ENCODE peak calls at places on chromosomes 5 and 9, in five cellular contexts. H is IMR-90; T is adrenal gland; O is right cardiac atrium; P is CD8-positive, alpha-beta memory T cell. G is an unnamed sample. For H3K27me3, the result is how much of the 10 kb centered on the place peaks cover.

GRCh38 chr9:29044959-29045358 is 1471.7 kb upstream of the C9orf72 start:
- DNase-seq in H (no peak), T (no peak), O (no peak), P (no peak), G (no peak)

GRCh38 chr5:128534729-128535128 is 3.3 kb downstream of the FBN2 start:
- DNase-seq in H (peak), T (peak), O (no peak), P (no peak), G (no peak)

GRCh38 chr9:21317956-21318923 is 13.1 kb upstream of the IFNA5 start:
- DNase-seq in H (peak), T (peak), O (no peak), P (no peak), G (no peak)

GRCh38 chr5:172501708-172502379 is 47.5 kb upstream of the SH3PXD2B start:
- DNase-seq in H (no peak), T (peak), O (no peak), P (no peak), G (no peak)

GRCh38 chr9:20950707-20951106 is 80.7 kb downstream of the HACD4 start:
- DNase-seq in H (no peak), T (no peak), O (no peak), P (no peak), G (no peak)

GRCh38 chr5:9245071-9245470 is 300.8 kb downstream of the SEMA5A start:
- DNase-seq in H (no peak), T (no peak), O (no peak), P (no peak), G (no peak)

GRCh38 chr9:129231022-129231739 is 53.1 kb upstream of the IER5L start:
- DNase-seq in H (no peak), T (no peak), O (no peak), P (no peak), G (no peak)

GRCh38 chr9:120625222-120625621 is 45.3 kb upstream of the CDK5RAP2 start:
- DNase-seq in H (peak), T (no peak), O (no peak), P (no peak), G (no peak)

GRCh38 chr5:111929892-111930291 is 172.9 kb upstream of the NREP start:
- DNase-seq in H (peak), T (no peak), O (no peak), P (no peak), G (no peak)

GRCh38 chr5:93240228-93240834 is 340.7 kb downstream of the NR2F1-AS1 start:
- DNase-seq in H (no peak), T (no peak), O (no peak), P (no peak), G (no peak)

GRCh38 chr5:149471406-149472183 is 79.6 kb downstream of the CSNK1A1 start:
- DNase-seq in H (peak), T (no peak), O (no peak), P (no peak), G (no peak)

GRCh38 chr5:91468643-91469422 is 85.7 kb upstream of the ARRDC3 start:
- DNase-seq in H (no peak), T (no peak), O (no peak), P (no peak), G (no peak)

GRCh38 chr9:124754289-124754688 is 16.8 kb downstream of the NR6A1 start:
- DNase-seq in H (peak), T (no peak), O (no peak), P (no peak), G (no peak)

GRCh38 chr5:42991477-42992034 is 48.6 kb downstream of the ANXA2R start:
- DNase-seq in H (peak), T (no peak), O (no peak), P (no peak), G (no peak)

GRCh38 chr9:36163840-36164175 is 5.4 kb upstream of the CCIN start:
- DNase-seq in H (peak), T (no peak), O (no peak), P (no peak), G (no peak)

GRCh38 chr5:155082401-155082800 is 68.8 kb downstream of the KIF4B start:
- DNase-seq in H (peak), T (no peak), O (no peak), P (no peak), G (no peak)

GRCh38 chr5:154058055-154059038 is 19.6 kb downstream of the MFAP3 start:
- DNase-seq in H (peak), T (no peak), O (no peak), P (no peak), G (no peak)

GRCh38 chr5:3114467-3114866 is 363.0 kb upstream of the IRX2 start:
- DNase-seq in H (no peak), T (no peak), O (no peak), P (no peak), G (no peak)
- H3K27me3 ChIP-seq in H (under half), T (under half), O (under half), P (under half), G (under half)

DNA sequence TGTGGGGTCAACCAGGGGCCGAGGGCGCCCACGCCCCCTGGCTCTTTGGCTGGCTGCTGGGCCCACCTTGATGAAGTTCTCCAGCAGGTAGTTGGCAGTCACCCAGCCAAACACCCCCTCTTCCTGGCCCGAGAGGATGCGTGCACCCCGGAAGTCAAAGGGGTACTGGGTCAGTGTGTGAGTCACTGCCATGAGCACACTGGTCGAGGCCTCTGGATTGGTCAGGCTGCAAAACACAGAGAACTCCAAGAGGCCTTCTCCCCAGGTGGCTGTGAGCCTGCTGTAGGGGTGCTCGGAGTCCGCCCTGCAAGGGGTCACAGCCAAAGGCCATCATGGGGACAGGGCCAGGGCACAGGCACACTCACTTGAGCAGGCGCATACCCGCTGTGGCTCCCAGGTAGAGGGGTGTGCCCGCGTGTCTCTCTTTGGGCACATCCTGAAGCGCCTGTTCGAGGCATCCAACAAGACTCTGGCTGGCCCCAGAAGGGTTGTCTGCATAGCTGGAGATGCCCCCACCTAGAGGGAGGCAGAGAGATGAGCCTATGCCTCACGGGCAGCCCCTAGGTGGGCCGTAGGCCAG is 2.6 kb downstream of the ENTPD2 start:
- DNase-seq in H (no peak), T (no peak), O (no peak), P (no peak), G (no peak)
- H3K27me3 ChIP-seq in H (half or more), T (half or more), O (under half), P (half or more), G (half or more)

GRCh38 chr5:141879941-141880738 is 1.9 kb upstream of the PCDH1 start:
- DNase-seq in H (no peak), T (no peak), O (peak), P (no peak), G (no peak)

GRCh38 chr5:141880961-141881801 is 3.0 kb upstream of the PCDH1 start:
- DNase-seq in H (no peak), T (no peak), O (peak), P (no peak), G (no peak)

GRCh38 chr5:141878186-141878770 is at the start of gene PCDH1:
- DNase-seq in H (peak), T (no peak), O (peak), P (no peak), G (no peak)

GRCh38 chr5:141877478-141878185 is 578 bp downstream of the PCDH1 start:
- DNase-seq in H (no peak), T (no peak), O (peak), P (no peak), G (peak)

GRCh38 chr5:141878771-141879759 is 855 bp upstream of the PCDH1 start:
- DNase-seq in H (peak), T (peak), O (peak), P (peak), G (peak)
- H3K27me3 ChIP-seq in H (half or more), T (under half), O (under half), P (half or more), G (half or more)

DNA sequence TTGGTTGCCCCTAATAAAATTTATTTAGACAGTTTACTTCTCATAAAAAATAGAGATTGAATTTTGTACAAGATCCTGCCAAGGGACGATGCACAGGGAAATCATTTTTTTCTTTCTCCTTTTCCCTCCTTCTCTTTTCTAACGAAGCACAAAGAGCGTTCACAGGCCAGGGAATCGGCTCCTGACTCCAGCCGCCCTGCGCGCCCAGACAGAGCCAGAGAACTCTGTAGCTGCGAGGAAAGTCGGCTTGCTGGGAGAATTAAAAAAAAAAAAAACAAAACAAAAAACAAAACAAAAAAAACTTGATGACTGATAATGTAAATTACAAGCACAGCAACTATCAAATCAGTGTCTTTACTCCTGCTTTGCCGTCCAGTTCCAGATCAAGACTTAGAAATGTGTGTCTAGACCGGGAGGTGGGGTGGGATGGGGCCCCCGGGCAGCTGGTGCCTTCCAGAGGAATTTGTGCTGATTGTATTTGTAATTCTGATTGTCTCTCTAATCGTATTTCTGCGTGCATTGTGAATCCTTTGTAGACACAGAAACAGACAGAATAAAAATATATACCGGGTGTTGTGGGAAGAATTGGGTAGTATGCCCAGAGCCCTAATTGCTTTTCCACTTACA is 3.6 kb upstream of the OTP start:
- DNase-seq in H (no peak), T (no peak), O (no peak), P (no peak), G (no peak)
- H3K27me3 ChIP-seq in H (half or more), T (half or more), O (under half), P (half or more), G (half or more)

GRCh38 chr5:2240118-2240904 is 357.6 kb upstream of the IRX4 start:
- DNase-seq in H (no peak), T (no peak), O (no peak), P (no peak), G (no peak)
- H3K27me3 ChIP-seq in H (under half), T (under half), O (under half), P (under half), G (under half)

DNA sequence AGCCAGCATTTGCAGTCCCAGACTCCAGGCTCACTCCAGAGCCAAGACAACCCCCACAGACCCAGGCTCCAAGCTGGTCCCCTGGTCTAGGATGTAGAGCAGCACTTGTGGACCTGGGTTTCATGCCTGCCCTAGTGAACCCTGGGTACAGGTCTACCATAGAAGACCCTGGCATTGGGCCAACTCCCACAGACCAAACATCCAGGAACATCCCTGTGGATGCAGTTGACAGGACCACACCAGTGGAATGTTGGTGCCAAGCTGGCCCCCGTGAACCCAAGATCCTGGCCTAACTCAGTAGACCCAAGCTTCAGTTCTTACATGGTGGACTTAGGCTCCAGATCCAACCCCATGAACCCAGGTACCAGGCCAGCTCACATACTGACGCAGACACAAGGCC is 250.6 kb downstream of the KDM4C start:
- DNase-seq in H (no peak), T (no peak), O (no peak), P (no peak), G (no peak)
- H3K27me3 ChIP-seq in H (under half), T (under half), O (under half), P (under half), G (under half)

DNA sequence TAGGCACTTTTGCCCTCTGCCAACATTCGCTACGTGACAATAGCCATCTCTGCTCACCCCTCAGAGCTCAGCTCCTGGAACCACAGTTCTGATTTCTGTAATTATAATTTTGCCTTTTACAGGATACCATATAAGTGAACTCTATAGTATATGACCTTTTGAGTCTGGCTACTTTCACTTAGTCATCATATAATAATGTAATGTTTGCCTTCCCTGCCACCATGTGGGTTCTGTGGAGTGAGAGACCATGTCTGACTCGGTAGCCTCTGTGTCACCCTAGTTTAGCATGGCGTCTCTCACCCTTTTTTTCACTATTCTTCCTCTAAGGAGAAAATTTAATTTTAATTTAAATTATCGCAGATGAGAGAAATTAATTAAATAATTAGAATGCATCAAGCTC is 28.9 kb upstream of the ZBTB43 start:
- DNase-seq in H (no peak), T (no peak), O (no peak), P (no peak), G (no peak)
- H3K27me3 ChIP-seq in H (under half), T (under half), O (under half), P (under half), G (under half)

GRCh38 chr5:176674799-176675198 is 27.5 kb downstream of the TSPAN17 start:
- DNase-seq in H (no peak), T (no peak), O (no peak), P (no peak), G (no peak)

GRCh38 chr5:176673651-176674583 is 26.6 kb downstream of the TSPAN17 start:
- DNase-seq in H (no peak), T (no peak), O (peak), P (no peak), G (no peak)

GRCh38 chr5:176671399-176671798 is 24.1 kb downstream of the TSPAN17 start:
- DNase-seq in H (no peak), T (no peak), O (no peak), P (no peak), G (no peak)

GRCh38 chr5:176670449-176670848 is 23.2 kb downstream of the TSPAN17 start:
- DNase-seq in H (no peak), T (no peak), O (peak), P (no peak), G (no peak)

DNA sequence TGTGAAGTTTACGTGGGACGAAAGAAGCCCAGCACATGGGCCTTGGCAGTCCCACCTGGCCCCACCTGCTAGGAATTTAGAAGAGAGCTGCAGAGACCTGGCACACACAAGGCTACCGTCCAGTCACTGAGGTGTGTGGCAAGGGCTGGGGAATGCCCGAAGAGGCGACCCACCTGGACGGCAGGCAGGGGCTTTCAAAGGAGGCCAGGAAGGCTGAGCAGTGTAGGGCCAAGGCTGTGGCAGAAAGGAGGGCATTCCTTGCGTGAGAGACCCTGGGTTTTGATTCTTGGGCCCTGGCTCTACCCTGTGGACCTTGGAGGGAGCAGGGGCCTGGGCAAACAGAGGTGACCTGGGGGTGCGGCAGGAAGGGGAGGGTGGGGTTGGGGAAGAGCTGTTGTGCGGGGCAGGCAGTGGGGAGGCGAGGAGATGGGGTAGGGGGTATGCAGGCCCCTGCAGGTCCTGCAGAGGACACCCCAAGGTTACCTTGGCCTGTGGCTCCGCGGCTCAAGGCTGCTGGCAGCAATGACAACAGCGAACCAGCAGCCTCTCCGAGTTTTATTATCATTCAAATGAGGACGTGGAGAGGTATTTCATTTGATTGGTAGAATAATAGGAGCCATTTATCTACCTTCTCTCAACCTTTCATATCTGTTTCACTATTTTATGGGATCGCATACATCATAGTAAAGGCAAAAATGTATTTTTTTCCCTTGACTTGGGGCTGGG is 24.8 kb downstream of the TSPAN17 start:
- DNase-seq in H (no peak), T (no peak), O (peak), P (no peak), G (no peak)
- H3K27me3 ChIP-seq in H (under half), T (under half), O (under half), P (under half), G (under half)

GRCh38 chr5:80745490-80745889 is 90.7 kb upstream of the DHFR start:
- DNase-seq in H (peak), T (no peak), O (no peak), P (no peak), G (no peak)

GRCh38 chr5:80744149-80744548 is 89.4 kb upstream of the DHFR start:
- DNase-seq in H (no peak), T (no peak), O (no peak), P (no peak), G (no peak)

GRCh38 chr5:80752427-80752826 is 97.6 kb upstream of the DHFR start:
- DNase-seq in H (no peak), T (no peak), O (no peak), P (no peak), G (no peak)

GRCh38 chr5:80753712-80754111 is 98.9 kb upstream of the DHFR start:
- DNase-seq in H (no peak), T (no peak), O (no peak), P (no peak), G (no peak)

GRCh38 chr5:80747922-80748321 is 93.1 kb upstream of the DHFR start:
- DNase-seq in H (no peak), T (no peak), O (no peak), P (no peak), G (no peak)
- H3K27me3 ChIP-seq in H (under half), T (under half), O (under half), P (under half), G (under half)

G was measured in CD4-positive, alpha-beta T cell.